ENCODE peak calls at places on chromosomes 3 and 15, in five cellular contexts. K is SJSA1, D is small intestine, I is fibroblast of mammary gland, Y is tibial artery. C is an unnamed sample.

GRCh38 chr3:46861293-46861995 is 1.8 kb downstream of the MYL3 start:
- DNase-seq in K (no peak), D (no peak), I (no peak), Y (peak), C (no peak)

GRCh38 chr15:41194444-41194843 is 36.1 kb downstream of the EXD1 start:
- DNase-seq in K (no peak), D (no peak), I (no peak), Y (no peak), C (no peak)

GRCh38 chr15:63982381-63982854 is 63.9 kb downstream of the DAPK2 start:
- DNase-seq in K (no peak), D (no peak), I (no peak), Y (no peak), C (no peak)

GRCh38 chr3:195221015-195221853 is 49.7 kb downstream of the XXYLT1 start:
- DNase-seq in K (no peak), D (no peak), I (no peak), Y (peak), C (peak)

GRCh38 chr3:52005571-52005986 is 9.9 kb upstream of the RPL29 start:
- DNase-seq in K (no peak), D (no peak), I (peak), Y (no peak), C (peak)

GRCh38 chr3:184508938-184509337 is 52.6 kb upstream of the EPHB3 start:
- DNase-seq in K (no peak), D (no peak), I (no peak), Y (no peak), C (no peak)

GRCh38 chr3:168034152-168034928 is 61.4 kb downstream of the GOLIM4 start:
- DNase-seq in K (no peak), D (no peak), I (peak), Y (no peak), C (peak)

GRCh38 chr3:16998236-16998923 is 113.6 kb downstream of the PLCL2 start:
- DNase-seq in K (no peak), D (no peak), I (peak), Y (no peak), C (peak)

DNA sequence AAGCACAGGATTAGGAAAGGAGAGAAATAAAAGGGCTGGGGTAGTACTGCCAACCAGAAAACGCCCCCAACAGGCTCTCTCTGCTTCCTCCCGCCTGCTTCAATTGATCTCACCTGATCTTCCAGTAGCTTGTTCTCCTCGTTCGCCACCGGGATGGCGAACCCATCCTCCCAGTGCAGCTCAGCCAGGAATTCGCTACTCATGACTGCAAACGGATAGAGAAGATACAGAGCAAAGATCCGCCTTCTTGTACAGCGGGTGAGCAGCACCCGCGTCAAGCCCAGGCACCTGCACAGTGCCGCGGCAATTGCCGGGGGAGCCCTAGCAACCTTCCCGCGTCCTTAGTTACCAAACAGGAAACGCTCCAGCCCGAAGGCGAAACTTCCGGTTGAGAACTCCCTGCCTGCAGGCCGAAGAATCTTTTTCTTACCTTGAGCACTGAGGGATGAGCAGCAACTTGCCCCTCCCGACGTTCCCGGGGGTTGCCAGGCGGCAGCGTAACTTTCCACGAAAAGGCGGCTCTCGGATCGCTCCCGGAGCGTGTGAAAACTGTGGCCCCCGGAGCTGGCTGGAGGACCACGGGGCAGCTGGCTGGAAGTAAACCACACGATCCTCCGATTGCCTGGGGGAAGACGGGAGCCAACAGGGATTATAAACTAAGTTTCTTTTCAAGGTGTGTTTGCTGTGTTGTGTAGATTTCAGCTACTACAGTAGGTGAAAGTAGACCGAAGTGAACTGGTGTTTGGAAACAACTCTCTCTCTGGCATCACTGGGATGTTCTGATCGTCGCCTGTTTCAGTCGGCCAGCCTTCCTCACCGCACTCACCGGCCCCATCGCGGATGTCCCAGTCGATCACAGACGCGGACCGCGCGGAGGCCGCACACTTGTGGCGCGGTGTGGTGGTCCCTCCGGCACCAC is at the start of gene CCDC39:
- DNase-seq in K (peak), D (peak), I (peak), Y (peak), C (peak)
- H3K4me3 ChIP-seq in K (peak), D (peak), I (peak), Y (peak), C (peak)

DNA sequence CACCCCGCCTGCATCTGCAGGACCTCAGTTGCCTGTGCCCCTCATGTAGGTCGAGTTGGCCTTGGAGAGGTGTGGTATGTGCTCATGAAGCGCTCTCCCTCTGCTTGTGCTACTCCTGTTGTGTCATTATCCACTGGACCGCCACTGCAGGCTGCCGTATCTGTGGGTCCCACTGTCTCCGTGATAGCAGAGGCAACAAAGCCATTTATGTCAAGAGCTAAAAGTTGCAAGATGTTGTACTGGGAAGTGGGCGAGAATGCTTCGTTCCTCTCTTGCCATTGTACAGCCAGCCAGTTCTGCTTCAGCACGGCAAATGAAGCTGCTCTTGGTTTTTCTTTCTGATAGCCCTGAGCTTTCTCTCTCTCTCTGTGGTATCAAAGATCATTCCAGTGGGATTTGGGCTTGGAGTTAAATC is 89.0 kb downstream of the TMEM212 start:
- DNase-seq in K (no peak), D (no peak), I (no peak), Y (no peak), C (no peak)
- H3K4me3 ChIP-seq in K (no peak), D (no peak), I (no peak), Y (no peak), C (no peak)

GRCh38 chr3:151686257-151686656 is 47.5 kb upstream of the AADACL2 start:
- DNase-seq in K (no peak), D (peak), I (no peak), Y (no peak), C (no peak)

GRCh38 chr3:151688571-151688970 is 45.2 kb upstream of the AADACL2 start:
- DNase-seq in K (no peak), D (no peak), I (no peak), Y (no peak), C (no peak)

DNA sequence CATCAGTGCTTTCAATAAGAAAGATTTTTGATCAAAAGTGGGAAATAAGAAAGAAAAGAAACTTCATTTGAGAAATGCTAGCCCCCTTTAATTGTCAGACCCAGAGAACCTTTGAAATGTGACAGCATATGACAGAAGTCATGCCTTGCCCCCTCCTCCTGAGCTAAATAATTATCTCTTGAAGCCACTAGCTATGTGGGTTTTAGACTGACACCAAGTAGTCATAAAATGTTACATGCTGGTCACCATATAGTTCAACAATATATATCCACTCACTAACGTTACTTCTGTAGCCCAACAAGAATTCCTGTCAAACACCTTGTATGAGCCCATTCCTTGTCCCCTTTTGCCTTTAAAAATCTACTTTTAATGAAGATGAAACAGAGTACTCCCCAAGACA is 43.1 kb upstream of the AADACL2 start:
- DNase-seq in K (no peak), D (no peak), I (no peak), Y (no peak), C (no peak)
- H3K4me3 ChIP-seq in K (no peak), D (no peak), I (no peak), Y (no peak), C (no peak)

DNA sequence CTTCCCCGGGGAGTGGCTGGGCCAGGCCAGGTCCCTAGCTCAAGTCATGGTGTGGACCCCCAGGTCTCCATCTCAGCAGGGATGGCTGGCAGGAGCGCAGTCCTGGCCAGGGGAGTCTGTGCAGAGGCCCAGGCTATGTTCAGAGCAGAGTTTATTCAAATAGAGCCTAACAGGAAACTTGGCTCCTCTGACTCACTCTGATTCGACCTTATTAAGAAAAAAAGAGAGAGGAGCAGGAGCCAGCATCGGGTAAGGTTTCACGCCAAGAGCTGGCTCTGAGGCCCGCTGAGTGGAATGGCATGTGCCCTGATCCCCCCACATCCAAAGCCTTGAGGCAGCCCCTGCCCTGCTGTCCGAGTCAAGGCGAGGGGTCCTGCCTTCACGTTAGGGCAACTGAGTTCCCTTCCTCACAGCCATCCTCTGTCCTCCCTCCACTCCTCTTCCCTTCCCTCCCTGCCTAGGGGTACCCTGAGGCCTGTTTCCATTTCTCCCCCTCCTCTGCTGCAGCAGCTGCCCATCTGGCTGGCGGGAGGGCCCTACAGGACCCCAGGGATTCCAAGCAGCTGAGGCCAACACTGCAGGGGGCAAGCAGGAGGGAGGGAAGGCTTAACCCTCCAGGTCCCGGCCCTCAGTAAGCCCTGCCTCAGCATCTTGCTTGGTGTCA is 1.9 kb upstream of the LOXL1 start:
- DNase-seq in K (peak), D (no peak), I (peak), Y (peak), C (peak)
- H3K4me3 ChIP-seq in K (no peak), D (no peak), I (no peak), Y (peak), C (peak)

DNA sequence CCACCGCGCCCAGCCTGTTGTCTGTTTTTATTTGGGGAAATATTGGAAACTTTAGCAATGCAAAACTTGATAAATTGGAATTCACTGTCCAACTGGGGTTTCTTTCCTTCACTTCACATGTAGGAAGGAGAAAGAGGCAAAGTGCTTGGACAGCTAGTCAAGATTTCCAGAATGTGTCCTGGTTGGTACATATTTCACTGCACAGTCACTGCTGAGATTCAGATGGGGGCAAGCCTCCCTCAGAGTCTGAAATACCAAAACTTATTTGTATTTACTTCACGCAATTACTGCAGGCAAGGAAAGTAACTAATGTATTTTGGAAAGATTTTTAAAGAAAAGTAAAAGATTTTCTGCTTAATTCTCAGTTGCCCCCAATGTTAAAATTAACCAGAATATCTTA is 21.0 kb downstream of the LRRC31 start:
- DNase-seq in K (no peak), D (no peak), I (no peak), Y (no peak), C (no peak)
- H3K4me3 ChIP-seq in K (no peak), D (no peak), I (no peak), Y (no peak), C (no peak)

DNA sequence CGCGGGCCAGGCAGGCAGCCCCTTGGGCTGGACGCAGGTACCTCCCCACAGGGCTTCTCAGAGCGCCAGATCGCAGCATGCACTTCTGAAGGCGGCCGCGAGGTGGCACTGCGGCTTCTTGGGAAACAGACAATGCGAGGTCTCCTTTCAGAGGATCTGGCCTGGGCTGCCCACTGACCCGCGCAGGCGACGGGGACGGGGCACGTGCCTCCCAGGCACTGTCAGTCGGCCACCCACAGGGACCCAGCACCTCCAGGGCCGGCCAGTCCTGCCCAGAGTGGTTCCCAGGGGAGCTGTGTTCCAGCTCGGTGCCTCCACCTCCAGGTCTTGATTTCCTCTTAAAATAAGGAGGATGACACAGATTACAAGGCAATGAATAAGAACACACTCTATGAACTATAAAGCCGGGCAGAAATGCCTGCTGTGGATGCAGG is 24.4 kb upstream of the TXNRD3 start:
- DNase-seq in K (peak), D (peak), I (peak), Y (peak), C (peak)
- H3K4me3 ChIP-seq in K (no peak), D (no peak), I (no peak), Y (no peak), C (no peak)

GRCh38 chr3:57080171-57080570 is 19.7 kb downstream of the SPATA12 start:
- DNase-seq in K (no peak), D (no peak), I (no peak), Y (no peak), C (no peak)
- H3K4me3 ChIP-seq in K (no peak), D (no peak), I (no peak), Y (no peak), C (no peak)

DNA sequence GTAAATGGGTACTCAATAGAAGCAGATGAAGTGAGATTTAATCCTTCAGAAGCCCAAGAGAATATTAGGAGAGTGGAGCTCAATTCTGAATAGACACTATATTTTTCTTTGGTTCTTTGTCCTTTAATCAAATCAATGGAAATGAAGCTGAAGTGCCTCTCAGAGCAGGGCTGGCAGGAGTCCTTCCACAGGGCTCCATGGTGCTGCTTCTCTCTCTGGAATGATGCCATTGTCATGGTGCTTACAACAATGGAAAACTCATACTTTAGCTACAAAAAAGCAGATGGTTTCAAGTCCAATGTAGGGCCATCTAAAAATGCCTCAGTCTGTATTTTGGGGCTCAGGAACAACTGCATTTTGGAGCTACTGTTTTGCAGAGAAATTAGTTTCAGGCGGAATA is 125.1 kb downstream of the SNRK start:
- DNase-seq in K (no peak), D (no peak), I (no peak), Y (no peak), C (no peak)
- H3K4me3 ChIP-seq in K (no peak), D (no peak), I (no peak), Y (no peak), C (no peak)